ENCODE peak calls at places on chromosomes 3 and 15, in nine cellular contexts. One of them, this sample, is unnamed.

GRCh38 chr3:98962951-98963350 is 61.5 kb upstream of the DCBLD2 start:
- DNase-seq in ovary: no peak
- DNase-seq in transverse colon: no peak
- DNase-seq in stomach: no peak
- DNase-seq in tibial nerve: no peak
- DNase-seq in GM12878: no peak
- DNase-seq in K562: no peak
- DNase-seq in HepG2: no peak
- DNase-seq in upper lobe of left lung: no peak
- DNase-seq in this sample: no peak

GRCh38 chr3:43214616-43215015 is 71.7 kb upstream of the SNRK start:
- DNase-seq in ovary: no peak
- DNase-seq in transverse colon: no peak
- DNase-seq in stomach: no peak
- DNase-seq in tibial nerve: no peak
- DNase-seq in GM12878: no peak
- DNase-seq in K562: no peak
- DNase-seq in HepG2: no peak
- DNase-seq in upper lobe of left lung: no peak
- DNase-seq in this sample: no peak

GRCh38 chr3:140832883-140833282 is 108.8 kb upstream of the SLC25A36 start:
- DNase-seq in ovary: no peak
- DNase-seq in transverse colon: no peak
- DNase-seq in stomach: no peak
- DNase-seq in tibial nerve: no peak
- DNase-seq in GM12878: no peak
- DNase-seq in K562: no peak
- DNase-seq in HepG2: no peak
- DNase-seq in upper lobe of left lung: no peak
- DNase-seq in this sample: no peak

GRCh38 chr3:19798324-19798723 is 135.7 kb downstream of the EFHB start:
- DNase-seq in ovary: no peak
- DNase-seq in transverse colon: no peak
- DNase-seq in stomach: no peak
- DNase-seq in tibial nerve: no peak
- DNase-seq in GM12878: no peak
- DNase-seq in K562: no peak
- DNase-seq in HepG2: no peak
- DNase-seq in upper lobe of left lung: no peak
- DNase-seq in this sample: no peak

GRCh38 chr3:61688307-61688695 is 126.9 kb downstream of the PTPRG start:
- DNase-seq in ovary: no peak
- DNase-seq in transverse colon: no peak
- DNase-seq in stomach: no peak
- DNase-seq in tibial nerve: no peak
- DNase-seq in GM12878: no peak
- DNase-seq in K562: no peak
- DNase-seq in HepG2: no peak
- DNase-seq in upper lobe of left lung: no peak
- DNase-seq in this sample: no peak

GRCh38 chr3:47984089-47984759 is 32.0 kb downstream of the MAP4 start:
- DNase-seq in ovary: no peak
- DNase-seq in transverse colon: no peak
- DNase-seq in stomach: no peak
- DNase-seq in tibial nerve: no peak
- DNase-seq in GM12878: no peak
- DNase-seq in K562: no peak
- DNase-seq in HepG2: no peak
- DNase-seq in upper lobe of left lung: no peak
- DNase-seq in this sample: no peak

GRCh38 chr15:70853855-70854668 is at the start of gene LARP6:
- DNase-seq in ovary: peak; percentile 66
- DNase-seq in transverse colon: peak; percentile 27
- DNase-seq in stomach: peak; percentile 67
- DNase-seq in tibial nerve: no peak
- DNase-seq in GM12878: no peak
- DNase-seq in K562: peak; percentile 15
- DNase-seq in HepG2: no peak
- DNase-seq in upper lobe of left lung: peak; percentile 93
- DNase-seq in this sample: peak; percentile 73

GRCh38 chr3:150237490-150237889 is 170.6 kb upstream of the TSC22D2 start:
- DNase-seq in ovary: no peak
- DNase-seq in transverse colon: no peak
- DNase-seq in stomach: no peak
- DNase-seq in tibial nerve: no peak
- DNase-seq in GM12878: no peak
- DNase-seq in K562: no peak
- DNase-seq in HepG2: no peak
- DNase-seq in upper lobe of left lung: no peak
- DNase-seq in this sample: peak; percentile 72

GRCh38 chr3:10303105-10303504 is 10.4 kb upstream of the GHRL start:
- DNase-seq in ovary: no peak
- DNase-seq in transverse colon: no peak
- DNase-seq in stomach: no peak
- DNase-seq in tibial nerve: no peak
- DNase-seq in GM12878: no peak
- DNase-seq in K562: no peak
- DNase-seq in HepG2: no peak
- DNase-seq in upper lobe of left lung: no peak
- DNase-seq in this sample: no peak

GRCh38 chr3:10303785-10304184 is 11.0 kb upstream of the GHRL start:
- DNase-seq in ovary: no peak
- DNase-seq in transverse colon: no peak
- DNase-seq in stomach: no peak
- DNase-seq in tibial nerve: no peak
- DNase-seq in GM12878: no peak
- DNase-seq in K562: no peak
- DNase-seq in HepG2: no peak
- DNase-seq in upper lobe of left lung: no peak
- DNase-seq in this sample: no peak

GRCh38 chr3:10299175-10299574 is 6.4 kb upstream of the GHRL start:
- DNase-seq in ovary: no peak
- DNase-seq in transverse colon: no peak
- DNase-seq in stomach: no peak
- DNase-seq in tibial nerve: no peak
- DNase-seq in GM12878: no peak
- DNase-seq in K562: no peak
- DNase-seq in HepG2: no peak
- DNase-seq in upper lobe of left lung: no peak
- DNase-seq in this sample: no peak

GRCh38 chr3:10299679-10300078 is 6.9 kb upstream of the GHRL start:
- DNase-seq in ovary: no peak
- DNase-seq in transverse colon: no peak
- DNase-seq in stomach: no peak
- DNase-seq in tibial nerve: no peak
- DNase-seq in GM12878: no peak
- DNase-seq in K562: no peak
- DNase-seq in HepG2: no peak
- DNase-seq in upper lobe of left lung: no peak
- DNase-seq in this sample: no peak

DNA sequence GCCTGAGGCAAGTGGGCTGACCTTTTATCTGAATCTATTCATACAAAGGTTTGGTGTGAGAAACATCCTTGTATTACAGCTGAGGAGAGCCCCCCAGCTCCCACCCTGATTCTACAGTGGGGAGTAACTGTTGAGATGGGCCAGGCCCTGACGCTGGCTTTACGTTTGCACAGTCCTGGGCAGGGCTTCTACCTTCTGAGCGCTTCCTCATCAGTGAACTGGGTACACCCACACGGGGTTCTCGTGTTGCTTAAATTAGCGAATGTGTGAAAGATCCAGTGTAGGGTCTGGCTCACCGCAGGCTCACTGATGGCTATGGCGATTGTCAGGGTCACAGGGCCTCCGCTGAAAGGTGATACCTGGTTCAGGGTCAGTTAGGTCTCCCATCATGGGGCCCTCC is 7.3 kb upstream of the GHRL start:
- DNase-seq in ovary: no peak
- DNase-seq in transverse colon: no peak
- DNase-seq in stomach: no peak
- DNase-seq in tibial nerve: no peak
- DNase-seq in GM12878: no peak
- DNase-seq in K562: no peak
- DNase-seq in HepG2: no peak
- DNase-seq in upper lobe of left lung: no peak
- DNase-seq in this sample: no peak
- TF ChIP-seq POLR2A in ovary: no peak
- TF ChIP-seq POLR2A in transverse colon: no peak
- TF ChIP-seq POLR2A in stomach: no peak
- TF ChIP-seq POLR2A in tibial nerve: no peak
- TF ChIP-seq POLR2A in GM12878: peak; percentile 55
- TF ChIP-seq POLR2A in K562: peak; percentile 55
- TF ChIP-seq POLR2A in HepG2: no peak
- TF ChIP-seq POLR2A in upper lobe of left lung: no peak
- TF ChIP-seq POLR2A in this sample: no peak

DNA sequence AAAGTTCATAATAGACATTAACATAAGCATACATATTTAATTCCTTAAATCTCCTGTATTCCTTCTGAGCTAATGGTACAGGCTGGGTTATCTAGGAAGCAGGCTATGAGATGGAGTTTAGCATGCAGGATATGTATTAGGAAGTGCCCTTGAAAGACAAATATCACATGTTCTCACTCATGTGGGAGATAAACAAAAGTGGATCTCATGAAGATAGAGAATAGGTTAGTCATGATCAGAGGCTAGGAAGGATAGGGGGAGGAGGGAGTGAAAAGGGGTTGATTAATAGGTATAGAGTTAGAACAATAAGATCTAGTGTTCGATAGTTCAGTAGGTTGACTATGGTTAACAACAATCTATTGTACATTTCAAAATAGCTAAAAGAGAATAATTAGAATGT is 105.4 kb downstream of the CLASP2 start:
- DNase-seq in ovary: no peak
- DNase-seq in transverse colon: no peak
- DNase-seq in stomach: no peak
- DNase-seq in tibial nerve: no peak
- DNase-seq in GM12878: no peak
- DNase-seq in K562: no peak
- DNase-seq in HepG2: peak; percentile 11
- DNase-seq in upper lobe of left lung: no peak
- DNase-seq in this sample: no peak
- TF ChIP-seq EP300 in ovary: no peak
- TF ChIP-seq EP300 in transverse colon: no peak
- TF ChIP-seq EP300 in stomach: no peak
- TF ChIP-seq EP300 in tibial nerve: no peak
- TF ChIP-seq EP300 in GM12878: no peak
- TF ChIP-seq EP300 in K562: no peak
- TF ChIP-seq EP300 in HepG2: no peak
- TF ChIP-seq EP300 in upper lobe of left lung: no peak
- TF ChIP-seq EP300 in this sample: no peak

DNA sequence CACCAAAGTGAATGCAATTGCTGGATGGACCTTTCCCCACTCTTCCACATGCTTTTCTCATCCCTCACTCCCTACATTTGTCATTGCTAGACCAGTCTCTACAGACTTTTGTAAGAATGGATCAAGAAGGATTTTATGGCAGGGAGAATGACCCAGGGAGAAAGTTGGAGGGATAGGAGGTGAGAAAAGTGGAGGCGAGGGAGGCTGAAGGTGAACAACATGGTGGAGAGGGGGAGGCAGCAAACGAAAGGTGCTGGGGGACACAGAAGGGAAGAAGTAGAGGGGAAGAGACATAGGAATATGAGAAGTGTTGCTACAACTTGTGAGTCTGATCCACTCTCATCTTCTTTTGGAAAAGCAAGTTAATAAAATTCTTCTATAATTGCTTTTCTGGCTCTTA is 24.4 kb upstream of the RTP1 start:
- DNase-seq in ovary: no peak
- DNase-seq in transverse colon: no peak
- DNase-seq in stomach: no peak
- DNase-seq in tibial nerve: no peak
- DNase-seq in GM12878: no peak
- DNase-seq in K562: no peak
- DNase-seq in HepG2: no peak
- DNase-seq in upper lobe of left lung: no peak
- DNase-seq in this sample: no peak
- H3K27me3 ChIP-seq in ovary: no peaks in the 10 kb centered on the region
- H3K27me3 ChIP-seq in transverse colon: no peaks in the 10 kb centered on the region
- H3K27me3 ChIP-seq in stomach: no peaks in the 10 kb centered on the region
- H3K27me3 ChIP-seq in tibial nerve: no peaks in the 10 kb centered on the region
- H3K27me3 ChIP-seq in GM12878: no peaks in the 10 kb centered on the region
- H3K27me3 ChIP-seq in K562: peaks cover 17% of the 10 kb centered on the region
- H3K27me3 ChIP-seq in HepG2: no peaks in the 10 kb centered on the region
- H3K27me3 ChIP-seq in upper lobe of left lung: no peaks in the 10 kb centered on the region
- H3K27me3 ChIP-seq in this sample: no peaks in the 10 kb centered on the region

GRCh38 chr15:64356443-64357040 is 569 bp upstream of the CSNK1G1 start:
- DNase-seq in ovary: no peak
- DNase-seq in transverse colon: no peak
- DNase-seq in stomach: no peak
- DNase-seq in tibial nerve: no peak
- DNase-seq in GM12878: no peak
- DNase-seq in K562: no peak
- DNase-seq in HepG2: peak; percentile 73
- DNase-seq in upper lobe of left lung: no peak
- DNase-seq in this sample: no peak

GRCh38 chr15:64361259-64361658 is 5.3 kb upstream of the CSNK1G1 start:
- DNase-seq in ovary: no peak
- DNase-seq in transverse colon: no peak
- DNase-seq in stomach: no peak
- DNase-seq in tibial nerve: no peak
- DNase-seq in GM12878: no peak
- DNase-seq in K562: no peak
- DNase-seq in HepG2: no peak
- DNase-seq in upper lobe of left lung: no peak
- DNase-seq in this sample: no peak

GRCh38 chr15:64351265-64351664 is 4.7 kb downstream of the CSNK1G1 start:
- DNase-seq in ovary: no peak
- DNase-seq in transverse colon: no peak
- DNase-seq in stomach: no peak
- DNase-seq in tibial nerve: no peak
- DNase-seq in GM12878: no peak
- DNase-seq in K562: no peak
- DNase-seq in HepG2: no peak
- DNase-seq in upper lobe of left lung: no peak
- DNase-seq in this sample: no peak

GRCh38 chr15:64354683-64355558 is 1.1 kb downstream of the CSNK1G1 start:
- DNase-seq in ovary: no peak
- DNase-seq in transverse colon: no peak
- DNase-seq in stomach: no peak
- DNase-seq in tibial nerve: no peak
- DNase-seq in GM12878: no peak
- DNase-seq in K562: no peak
- DNase-seq in HepG2: no peak
- DNase-seq in upper lobe of left lung: peak; percentile 45
- DNase-seq in this sample: no peak

DNA sequence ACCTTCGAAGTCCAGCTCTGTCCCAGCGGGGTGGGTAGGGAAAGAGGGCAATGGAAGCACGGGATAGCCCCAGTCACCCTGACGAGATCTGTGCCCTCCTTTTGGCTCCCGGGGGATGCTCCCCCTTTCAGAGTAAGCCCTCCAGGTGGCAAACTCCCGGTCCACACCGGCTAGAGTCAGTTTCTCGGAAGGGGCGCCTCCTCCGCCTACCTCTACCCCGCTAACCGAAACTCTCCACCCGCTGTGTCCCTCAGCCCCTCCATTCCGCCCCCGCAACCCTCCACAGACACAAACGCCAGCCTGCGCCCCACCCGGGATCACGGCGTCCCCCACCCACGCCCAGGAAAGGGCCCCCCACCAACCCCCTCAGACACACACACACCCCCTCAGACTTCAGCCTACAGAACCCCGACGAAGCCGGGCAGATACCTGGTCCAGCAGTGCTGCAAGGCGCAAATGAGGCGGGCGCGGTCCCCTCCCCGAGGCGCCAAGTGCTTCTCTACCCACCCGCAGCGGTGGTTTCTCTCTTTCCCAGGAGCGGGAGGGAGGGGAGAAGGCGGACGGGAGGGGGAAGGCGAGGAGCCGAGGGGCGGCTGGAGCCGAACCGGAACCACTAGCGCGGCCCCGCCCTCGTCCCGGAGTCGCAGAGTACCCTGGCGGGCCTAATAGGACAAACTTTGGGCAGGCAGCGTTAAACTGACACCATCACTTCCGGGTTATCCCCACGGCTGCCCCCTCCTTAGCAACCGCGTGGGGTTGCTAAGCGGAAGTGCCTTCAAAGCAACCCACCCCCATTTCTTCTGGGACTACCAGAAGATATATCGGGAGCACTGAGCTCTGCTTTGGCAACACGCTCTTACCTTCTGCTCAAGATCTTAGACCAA is at the start of gene CSNK1G1:
- DNase-seq in ovary: peak; percentile 95
- DNase-seq in transverse colon: peak; percentile 93
- DNase-seq in stomach: peak; percentile 93
- DNase-seq in tibial nerve: peak; percentile 86
- DNase-seq in GM12878: peak; percentile 90
- DNase-seq in K562: peak; percentile 92
- DNase-seq in HepG2: peak; percentile 96
- DNase-seq in upper lobe of left lung: peak; percentile 98
- DNase-seq in this sample: peak; percentile 97
- TF ChIP-seq POLR2A in ovary: no peak
- TF ChIP-seq POLR2A in transverse colon: peak; percentile 43
- TF ChIP-seq POLR2A in stomach: no peak
- TF ChIP-seq POLR2A in tibial nerve: peak; percentile 18
- TF ChIP-seq POLR2A in GM12878: peak; percentile 72
- TF ChIP-seq POLR2A in K562: peak; percentile 74
- TF ChIP-seq POLR2A in HepG2: peak; percentile 68
- TF ChIP-seq POLR2A in upper lobe of left lung: no peak
- TF ChIP-seq POLR2A in this sample: peak; percentile 20